ENCODE peak calls at places on chromosomes 16 and 17, in eight cellular contexts. R, C, P, W, G, K, N and O are unnamed samples.

GRCh38 chr16:3173892-3174617 is 13.9 kb upstream of the OR1F1 start:
- DNase-seq in K (no peak), C (no peak), R (no peak), W (no peak), P (no peak), N (no peak), G (no peak), O (no peak)

GRCh38 chr17:57672205-57672632 is 72.9 kb downstream of the CCDC182 start:
- DNase-seq in P (no peak), K (no peak), W (no peak), N (peak), R (no peak), G (no peak), C (no peak), O (no peak)

GRCh38 chr17:13765701-13766100 is 164.0 kb upstream of the HS3ST3A1 start:
- DNase-seq in K (no peak), N (no peak), P (no peak), W (no peak), G (no peak), C (no peak), R (no peak), O (no peak)

GRCh38 chr16:8044796-8045195 is 545.5 kb downstream of the TMEM114 start:
- DNase-seq in W (no peak), P (no peak), N (no peak), K (no peak), C (no peak), R (no peak), G (no peak), O (no peak)

GRCh38 chr17:81863833-81864768 is 3.8 kb upstream of the P4HB start:
- DNase-seq in K (peak), W (no peak), R (no peak), G (no peak), C (no peak), P (no peak), N (no peak), O (no peak)

GRCh38 chr16:64751906-64752305 is 370.0 kb downstream of the CDH11 start:
- DNase-seq in R (no peak), K (no peak), W (no peak), P (no peak), G (no peak), C (no peak), N (no peak), O (no peak)

GRCh38 chr17:46865100-46865499 is 13.7 kb downstream of the WNT9B start:
- DNase-seq in C (no peak), R (no peak), G (no peak), K (no peak), W (no peak), P (no peak), N (no peak), O (no peak)

GRCh38 chr16:89129378-89129777 is 35.7 kb downstream of the ACSF3 start:
- DNase-seq in N (no peak), R (no peak), C (no peak), W (no peak), K (no peak), P (no peak), G (no peak), O (no peak)

GRCh38 chr16:22152316-22152715 is 10.0 kb upstream of the SDR42E2 start:
- DNase-seq in G (no peak), P (no peak), R (no peak), K (no peak), W (no peak), C (no peak), N (no peak), O (no peak)

GRCh38 chr17:32281011-32281451 is 15.4 kb downstream of the RHBDL3 start:
- DNase-seq in N (no peak), R (no peak), K (peak), G (peak), P (no peak), W (no peak), C (no peak), O (no peak)

GRCh38 chr17:79839363-79840203 is at the start of gene CBX4:
- DNase-seq in G (peak), N (peak), R (no peak), K (peak), C (peak), P (peak), W (no peak), O (peak)

GRCh38 chr16:68488559-68488958 is 40.3 kb upstream of the SMPD3 start:
- DNase-seq in K (no peak), C (no peak), R (no peak), N (no peak), P (no peak), G (no peak), W (no peak), O (no peak)

GRCh38 chr16:17358846-17359245 is 111.9 kb downstream of the XYLT1 start:
- DNase-seq in P (no peak), N (no peak), C (no peak), K (no peak), G (no peak), R (no peak), W (no peak), O (no peak)

GRCh38 chr16:68760671-68761275 is 23.7 kb downstream of the CDH1 start:
- DNase-seq in R (no peak), G (no peak), N (no peak), W (peak), K (peak), C (no peak), P (peak), O (no peak)

GRCh38 chr16:71467810-71468209 is 5.8 kb upstream of the ZNF23 start:
- DNase-seq in C (no peak), W (no peak), P (no peak), R (no peak), K (peak), N (no peak), G (no peak), O (peak)

GRCh38 chr17:70820276-70820675 is 650.9 kb downstream of the KCNJ2 start:
- DNase-seq in W (no peak), C (no peak), G (no peak), R (no peak), N (no peak), P (no peak), K (no peak), O (no peak)

GRCh38 chr16:51161440-51162195 is 10.5 kb upstream of the SALL1 start:
- DNase-seq in W (no peak), G (no peak), P (no peak), C (no peak), R (no peak), K (no peak), N (no peak), O (no peak)

GRCh38 chr16:56382901-56383355 is 42.4 kb downstream of the AMFR start:
- DNase-seq in W (no peak), N (no peak), K (no peak), P (no peak), R (no peak), G (no peak), C (no peak), O (no peak)

GRCh38 chr17:83080641-83081560 is 1.5 kb downstream of the METRNL start:
- DNase-seq in W (no peak), G (peak), N (peak), C (no peak), P (peak), K (peak), R (no peak), O (peak)

GRCh38 chr16:89759742-89760366 is 38.5 kb downstream of the ZNF276 start:
- DNase-seq in P (no peak), C (no peak), W (no peak), G (no peak), R (no peak), N (no peak), K (no peak), O (peak)

GRCh38 chr17:52157603-52158449 is 688 bp downstream of the CA10 start:
- DNase-seq in C (no peak), G (no peak), W (no peak), R (no peak), K (no peak), P (no peak), N (no peak), O (no peak)

GRCh38 chr17:19812407-19812806 is 55.3 kb downstream of the ULK2 start:
- DNase-seq in P (no peak), K (no peak), G (no peak), C (no peak), R (no peak), W (no peak), N (no peak), O (no peak)

GRCh38 chr17:19317359-19318095 is 45.0 kb downstream of the B9D1 start:
- DNase-seq in P (peak), W (no peak), K (peak), G (peak), C (peak), N (peak), R (peak), O (no peak)

DNA sequence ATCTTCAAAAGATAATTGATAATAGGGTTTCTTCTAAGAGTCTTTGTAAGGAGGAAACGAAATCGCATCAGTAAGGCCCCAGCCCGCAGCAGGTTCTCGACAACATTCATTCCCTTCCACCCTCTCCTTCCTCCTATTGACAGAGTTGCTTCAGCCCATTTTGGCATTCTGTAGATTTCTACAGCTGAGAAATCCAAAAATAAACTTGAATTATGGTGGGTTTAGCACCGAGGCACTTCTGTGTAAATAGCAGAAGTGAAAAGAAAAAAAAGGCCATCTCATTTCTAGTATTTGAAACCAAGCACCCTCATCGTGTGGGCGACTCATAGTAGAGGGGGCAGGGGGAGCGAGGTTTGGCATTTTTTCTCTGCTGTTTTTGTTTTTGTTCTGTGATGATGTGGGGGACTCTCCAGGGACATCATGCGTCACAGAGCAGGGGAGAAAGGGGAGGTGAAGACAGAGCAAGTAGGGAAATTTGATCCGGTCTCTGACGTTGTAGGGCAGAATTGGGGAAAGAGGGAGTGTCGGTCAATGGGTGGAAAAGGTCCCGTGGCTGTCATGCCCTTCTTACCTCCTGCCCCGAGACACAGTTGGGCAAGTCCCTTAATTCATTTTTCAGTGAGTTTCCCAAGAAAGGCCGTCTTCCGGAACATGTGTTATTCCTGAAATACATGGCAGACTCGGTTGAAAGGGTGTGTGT is 33.8 kb upstream of the CCR7 start:
- DNase-seq in K (no peak), R (no peak), G (no peak), C (peak), W (peak), P (no peak), N (no peak), O (peak)
- H3K27ac ChIP-seq in K (no peak), R (no peak), G (peak), C (peak), W (peak), P (no peak), N (peak), O (peak)

DNA sequence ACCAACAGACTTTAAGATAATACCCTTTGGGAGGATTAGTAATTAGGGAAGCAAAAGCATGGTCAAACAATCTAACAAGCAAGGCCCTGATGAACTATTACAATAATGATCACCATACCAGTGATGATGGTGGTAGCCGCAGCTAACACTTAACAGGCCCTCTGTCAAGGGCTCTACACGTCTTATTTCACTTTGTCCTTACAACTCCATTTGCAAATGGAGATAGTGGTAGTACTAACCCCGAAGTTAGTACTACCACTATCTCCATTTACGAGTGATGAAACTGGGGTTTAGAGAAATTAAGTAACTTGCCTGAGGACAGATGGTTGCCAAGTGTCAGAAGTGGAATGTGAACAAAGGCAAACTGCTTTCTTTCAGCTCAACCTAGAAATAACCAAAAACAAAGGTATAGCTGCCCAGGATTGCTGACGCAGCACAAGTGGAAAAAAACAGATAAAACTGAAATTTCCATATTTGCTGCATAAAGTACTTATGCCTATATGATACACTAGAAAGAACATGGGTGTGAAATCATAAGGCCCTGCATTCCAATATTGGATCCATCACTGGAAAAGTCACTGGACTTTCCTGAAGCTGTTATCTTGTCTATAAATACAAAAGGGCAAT is 24.6 kb downstream of the CEP112 start:
- DNase-seq in W (no peak), N (no peak), G (no peak), C (no peak), K (no peak), R (no peak), P (no peak), O (no peak)
- H3K27ac ChIP-seq in W (no peak), N (no peak), G (no peak), C (no peak), K (no peak), R (no peak), P (no peak), O (no peak)

GRCh38 chr16:58417035-58417434 is 24.8 kb downstream of the GINS3 start:
- DNase-seq in W (no peak), G (no peak), N (no peak), P (no peak), C (no peak), K (no peak), R (no peak), O (no peak)

GRCh38 chr16:58418026-58418425 is 25.8 kb downstream of the GINS3 start:
- DNase-seq in G (no peak), W (no peak), N (no peak), P (no peak), K (no peak), C (no peak), R (no peak), O (no peak)

GRCh38 chr16:58419241-58420012 is 27.2 kb downstream of the GINS3 start:
- DNase-seq in C (no peak), G (no peak), K (no peak), N (no peak), W (no peak), R (no peak), P (no peak), O (no peak)

GRCh38 chr16:58417600-58417999 is 25.3 kb downstream of the GINS3 start:
- DNase-seq in G (no peak), P (no peak), C (no peak), N (no peak), R (no peak), K (no peak), W (no peak), O (no peak)

DNA sequence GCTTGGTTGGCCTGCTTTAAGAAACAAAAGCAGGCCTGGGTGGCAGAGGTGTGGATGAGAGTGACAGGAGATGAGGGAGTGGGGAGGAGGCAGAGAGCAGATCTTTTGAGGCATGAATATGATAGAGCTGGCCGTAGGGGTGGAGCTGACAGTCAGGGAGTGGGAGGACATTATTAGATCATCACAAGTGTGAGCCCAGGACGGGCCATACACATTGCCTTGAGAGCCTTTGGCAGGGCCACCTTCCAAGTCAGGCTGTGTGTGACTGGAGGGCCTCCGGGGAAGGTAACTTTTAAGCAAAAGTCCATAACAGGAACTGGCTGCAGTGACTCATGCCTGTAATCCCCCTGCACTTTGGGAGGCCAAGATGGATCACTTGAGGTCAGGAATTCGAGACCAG is 26.3 kb downstream of the GINS3 start:
- DNase-seq in R (no peak), C (no peak), W (no peak), G (peak), P (no peak), K (no peak), N (no peak), O (no peak)
- H3K27ac ChIP-seq in R (no peak), C (no peak), W (no peak), G (no peak), P (no peak), K (no peak), N (no peak), O (no peak)

DNA sequence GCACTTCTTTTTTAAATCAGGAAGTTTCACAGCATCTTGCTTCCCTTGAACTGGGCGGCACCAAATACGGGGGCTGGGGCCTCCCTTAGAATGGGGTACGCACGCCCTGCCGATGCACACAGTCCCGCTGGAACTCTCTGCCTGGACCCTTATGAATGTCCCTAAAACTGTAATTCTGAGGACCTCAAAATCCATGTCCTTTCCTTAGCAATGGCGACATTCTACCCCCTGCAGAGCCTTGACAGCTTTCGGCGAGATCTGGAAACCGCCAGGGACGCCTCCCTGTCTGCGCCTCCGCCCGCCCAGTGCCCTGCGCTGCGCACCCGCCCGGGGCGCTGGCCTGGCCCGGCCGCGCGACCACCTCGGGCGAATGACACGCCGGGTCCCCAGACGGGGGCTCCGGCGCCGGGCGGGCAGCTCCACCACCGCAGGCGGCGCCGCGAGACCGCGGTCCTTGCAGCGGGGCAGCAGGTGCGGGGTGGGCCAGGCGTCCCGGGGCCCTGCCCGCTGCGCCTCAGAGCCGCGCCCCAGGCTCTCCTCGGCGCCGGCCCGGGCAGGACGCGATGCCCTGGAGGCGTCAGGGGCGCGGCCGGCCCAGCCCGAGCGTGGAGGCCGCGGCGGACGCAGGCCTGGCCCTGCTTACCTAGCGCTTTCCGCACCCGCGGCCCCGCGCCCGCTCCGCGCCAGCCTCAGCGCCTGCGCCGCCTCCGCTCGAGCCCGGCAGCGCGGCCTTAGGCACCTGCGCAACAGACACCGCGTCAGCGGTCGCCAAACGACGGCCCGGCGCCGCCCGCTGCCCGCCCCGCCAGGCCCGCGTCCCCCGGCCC is 548 bp downstream of the HAGH start:
- DNase-seq in K (peak), N (peak), G (no peak), C (no peak), W (no peak), R (no peak), P (no peak), O (peak)
- H3K27ac ChIP-seq in K (peak), N (peak), G (peak), C (peak), W (no peak), R (no peak), P (no peak), O (peak)

GRCh38 chr16:12158428-12158827 is 181.9 kb downstream of the SNX29 start:
- DNase-seq in K (no peak), R (no peak), C (no peak), N (no peak), P (no peak), W (no peak), G (peak), O (no peak)
- H3K27ac ChIP-seq in K (no peak), R (no peak), C (no peak), N (no peak), P (no peak), W (no peak), G (no peak), O (no peak)